ENCODE peak calls at places on chromosomes 6 and 20, in five cellular contexts. O is HepG2, K is K562, Y is GM12878, F is HCT116. B is an unnamed sample.

GRCh38 chr20:362271-363254 is 15.7 kb downstream of the NRSN2 start:
- DNase-seq in O (peak), F (peak), K (peak), Y (no peak), B (peak)

GRCh38 chr20:53827996-53828672 is 234.5 kb upstream of the ZNF217 start:
- DNase-seq in O (no peak), K (no peak), F (peak), Y (no peak), B (no peak)

GRCh38 chr20:64077876-64078551 is 1.3 kb downstream of the RGS19 start:
- DNase-seq in O (no peak), F (no peak), Y (no peak), K (no peak), B (no peak)

GRCh38 chr6:125307150-125307838 is 5.5 kb upstream of the HDDC2 start:
- DNase-seq in F (no peak), Y (no peak), K (peak), O (peak), B (no peak)

GRCh38 chr6:153140299-153140698 is 9.2 kb upstream of the RGS17 start:
- DNase-seq in F (no peak), K (no peak), Y (no peak), O (no peak), B (no peak)

GRCh38 chr20:4920131-4920530 is 81.2 kb downstream of the SLC23A2 start:
- DNase-seq in O (no peak), Y (no peak), F (no peak), K (no peak), B (no peak)

GRCh38 chr6:44264154-44265002 is 973 bp downstream of the NFKBIE start:
- DNase-seq in K (peak), O (no peak), Y (no peak), F (no peak), B (no peak)

GRCh38 chr20:15155848-15156401 is 818.5 kb upstream of the FLRT3 start:
- DNase-seq in K (no peak), O (no peak), Y (no peak), F (no peak), B (no peak)

GRCh38 chr20:9736373-9736772 is 102.5 kb downstream of the PAK5 start:
- DNase-seq in O (no peak), Y (no peak), K (no peak), F (no peak), B (no peak)

GRCh38 chr6:31892821-31893220 is 4.7 kb downstream of the EHMT2 start:
- DNase-seq in K (no peak), F (no peak), O (no peak), Y (no peak), B (no peak)

GRCh38 chr6:149200282-149200936 is 117.1 kb upstream of the TAB2 start:
- DNase-seq in K (no peak), O (no peak), F (no peak), Y (no peak), B (no peak)

GRCh38 chr6:142716097-142716496 is 228.9 kb downstream of the HIVEP2 start:
- DNase-seq in O (peak), K (no peak), Y (no peak), F (no peak), B (peak)

GRCh38 chr6:75147512-75147911 is 58.3 kb downstream of the COL12A1 start:
- DNase-seq in Y (peak), K (no peak), F (no peak), O (no peak), B (no peak)

GRCh38 chr20:32880635-32881034 is 21.9 kb downstream of the EFCAB8 start:
- DNase-seq in Y (no peak), K (no peak), O (no peak), F (no peak), B (no peak)

GRCh38 chr20:63246490-63247284 is 7.6 kb downstream of the NKAIN4 start:
- DNase-seq in O (no peak), K (no peak), F (no peak), Y (no peak), B (peak)

GRCh38 chr6:152748843-152749242 is 1.8 kb upstream of the VIP start:
- DNase-seq in Y (no peak), K (no peak), O (no peak), F (no peak), B (no peak)

GRCh38 chr6:72748759-72749158 is 126.9 kb downstream of the KCNQ5 start:
- DNase-seq in Y (no peak), K (no peak), O (no peak), F (no peak), B (no peak)

GRCh38 chr6:27452496-27452897 is 20.4 kb downstream of the ZNF184 start:
- DNase-seq in K (no peak), O (no peak), Y (no peak), F (no peak), B (no peak)

GRCh38 chr6:27448456-27448855 is 24.4 kb downstream of the ZNF184 start:
- DNase-seq in O (no peak), F (no peak), Y (no peak), K (no peak), B (no peak)

DNA sequence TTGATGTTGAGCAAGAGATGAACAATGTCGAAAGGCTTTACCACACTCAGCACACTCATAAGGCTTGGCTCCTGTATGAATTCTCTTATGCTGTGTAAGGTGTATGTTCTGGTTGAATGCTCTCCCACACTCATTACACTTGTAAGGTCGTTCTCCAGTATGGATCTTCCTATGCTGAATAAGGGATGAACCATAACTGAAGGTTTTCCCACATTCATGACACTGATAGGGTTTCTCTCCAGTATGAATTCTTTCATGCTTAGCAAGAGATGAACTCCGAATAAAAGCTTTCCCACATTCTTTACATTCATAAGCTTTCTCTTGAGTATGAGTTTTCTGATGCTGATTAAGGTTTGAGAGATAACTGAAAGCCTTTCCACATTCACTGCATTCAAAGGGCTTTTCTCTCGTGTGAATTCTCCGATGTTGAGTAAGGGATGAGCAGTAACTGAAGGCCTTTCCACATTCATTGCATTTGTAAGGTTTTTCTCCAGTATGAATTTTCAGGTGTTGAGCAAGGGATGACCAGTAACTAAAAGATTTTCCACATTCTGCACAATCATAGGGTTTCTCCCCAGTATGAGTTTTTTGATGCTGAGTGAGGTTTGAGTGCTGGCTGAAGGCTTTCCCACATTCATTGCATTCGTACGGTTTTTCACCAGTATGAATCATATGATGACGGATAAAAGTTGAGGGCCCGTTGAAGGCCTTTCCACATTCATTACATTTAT is 21.1 kb downstream of the ZNF184 start:
- DNase-seq in Y (no peak), F (no peak), O (no peak), K (no peak), B (no peak)
- TF ChIP-seq JUND in Y (no peak), F (no peak), O (no peak), K (no peak), B (no peak)

GRCh38 chr20:43507150-43508080 is at the start of gene L3MBTL1:
- DNase-seq in F (peak), Y (no peak), O (peak), K (peak), B (peak)

GRCh38 chr20:43511879-43512278 is 4.4 kb downstream of the L3MBTL1 start:
- DNase-seq in K (no peak), O (no peak), Y (no peak), F (no peak), B (no peak)

GRCh38 chr20:43508604-43509040 is 1.1 kb downstream of the L3MBTL1 start:
- DNase-seq in F (no peak), Y (no peak), K (peak), O (no peak), B (peak)

GRCh38 chr20:43506238-43506637 is 1.3 kb upstream of the L3MBTL1 start:
- DNase-seq in K (no peak), F (no peak), O (no peak), Y (no peak), B (no peak)

GRCh38 chr20:43508106-43508505 is 609 bp downstream of the L3MBTL1 start:
- DNase-seq in Y (no peak), F (no peak), K (peak), O (no peak), B (no peak)
- TF ChIP-seq JUND in Y (no peak), F (no peak), K (no peak), O (no peak), B (no peak)

GRCh38 chr20:49890651-49891361 is 24.5 kb downstream of the SPATA2 start:
- DNase-seq in Y (no peak), O (no peak), F (no peak), K (no peak), B (no peak)
- TF ChIP-seq JUND in Y (no peak), O (no peak), F (no peak), K (no peak), B (no peak)

GRCh38 chr6:90493332-90493731 is 93.5 kb downstream of the MAP3K7 start:
- DNase-seq in K (no peak), Y (no peak), F (no peak), O (no peak), B (no peak)
- TF ChIP-seq JUND in K (peak), Y (no peak), F (no peak), O (no peak), B (no peak)

DNA sequence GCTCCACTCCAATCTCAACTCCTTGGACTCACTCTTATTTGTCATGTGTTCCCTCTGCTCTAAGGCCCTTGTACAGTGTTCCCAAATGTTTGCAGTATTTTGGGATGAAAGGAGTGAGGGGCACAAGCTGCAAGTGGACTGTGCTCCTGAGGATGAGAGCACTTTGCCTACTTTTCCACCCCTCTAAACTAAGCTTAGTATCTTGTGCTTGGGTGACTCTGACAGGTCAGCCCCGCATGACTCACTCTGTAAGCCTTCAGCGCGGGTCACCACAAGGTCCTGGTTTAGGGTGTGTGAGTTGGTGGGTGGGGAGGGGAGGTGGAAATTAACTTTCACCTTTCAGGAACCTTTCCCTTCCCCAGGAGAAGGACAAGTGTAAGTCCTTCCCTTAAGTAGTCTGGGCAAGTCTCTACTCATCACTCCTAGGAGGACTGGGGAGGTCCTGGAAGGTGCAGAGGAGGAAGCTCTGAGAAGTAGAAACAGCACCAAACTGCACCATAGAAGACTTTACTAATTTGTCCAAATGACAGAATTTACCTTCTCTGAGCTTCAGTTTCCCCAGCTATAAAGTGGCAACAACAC is 68.8 kb upstream of the EPB41L1 start:
- DNase-seq in Y (no peak), F (peak), K (peak), O (peak), B (peak)
- TF ChIP-seq JUND in Y (no peak), F (peak), K (peak), O (peak), B (peak)